ENCODE peak calls at places on chromosomes 6 and 20, in nine cellular contexts. C is Jurkat, Clone E6-1; O is SJSA1; Z is GM03348; Y is upper lobe of right lung; W is GM13976; K is Kasumi-1; E is DMS53; P is left ventricle myocardium superior. G is an unnamed sample.

GRCh38 chr6:23754197-23754596 is 371.8 kb upstream of the NRSN1 start:
- DNase-seq in O (no peak), W (no peak), P (no peak), E (peak), K (peak), Y (no peak), C (no peak), Z (no peak), G (no peak)

GRCh38 chr6:130365166-130366010 is 429 bp upstream of the TMEM200A start:
- DNase-seq in C (no peak), K (peak), O (peak), Z (peak), Y (peak), E (peak), P (peak), W (peak), G (peak)

GRCh38 chr6:99348220-99348822 is 1.2 kb downstream of the FAXC start:
- DNase-seq in K (no peak), P (no peak), C (no peak), O (no peak), Y (no peak), Z (no peak), W (no peak), E (no peak), G (no peak)

GRCh38 chr6:145091102-145091826 is 644.1 kb downstream of the EPM2A start:
- DNase-seq in K (no peak), E (no peak), C (no peak), O (no peak), Z (no peak), W (no peak), Y (no peak), P (no peak), G (no peak)

GRCh38 chr6:17393335-17394191 is at the start of gene CAP2:
- DNase-seq in W (no peak), Z (peak), P (peak), E (peak), K (peak), C (no peak), O (peak), Y (peak), G (no peak)

GRCh38 chr6:107712523-107713213 is 111.4 kb downstream of the SCML4 start:
- DNase-seq in Y (no peak), O (no peak), C (peak), E (no peak), Z (peak), K (no peak), W (no peak), P (no peak), G (no peak)

GRCh38 chr6:9699890-9700289 is 715.0 kb downstream of the TFAP2A start:
- DNase-seq in Z (no peak), Y (no peak), W (no peak), P (no peak), C (no peak), O (no peak), K (no peak), E (peak), G (no peak)

GRCh38 chr6:71012871-71013456 is 56.1 kb upstream of the B3GAT2 start:
- DNase-seq in K (peak), C (peak), E (peak), W (peak), Y (no peak), O (no peak), P (no peak), Z (peak), G (no peak)

GRCh38 chr6:62474793-62475192 is 188.8 kb upstream of the KHDRBS2 start:
- DNase-seq in K (no peak), W (no peak), Z (no peak), O (no peak), C (no peak), P (no peak), E (no peak), Y (no peak), G (no peak)

GRCh38 chr20:43325926-43326325 is 131.8 kb upstream of the SRSF6 start:
- DNase-seq in O (no peak), E (no peak), C (no peak), K (no peak), Y (no peak), P (no peak), Z (no peak), W (no peak), G (no peak)

GRCh38 chr6:129635396-129636164 is 74.4 kb downstream of the ARHGAP18 start:
- DNase-seq in P (no peak), C (no peak), W (no peak), O (no peak), K (no peak), E (no peak), Z (peak), Y (no peak), G (no peak)

GRCh38 chr6:146598785-146599405 is at the start of gene ADGB:
- DNase-seq in E (peak), K (peak), Z (peak), Y (peak), P (peak), C (no peak), O (peak), W (no peak), G (no peak)

GRCh38 chr6:98957440-98957839 is 9.7 kb upstream of the FBXL4 start:
- DNase-seq in Z (no peak), P (no peak), O (peak), Y (no peak), W (no peak), K (no peak), E (peak), C (no peak), G (no peak)

GRCh38 chr6:157597461-157598312 is 216.7 kb downstream of the ZDHHC14 start:
- DNase-seq in C (peak), K (peak), P (peak), E (peak), O (peak), W (peak), Z (peak), Y (no peak), G (peak)

G was measured in activated effector memory CD4-positive, alpha-beta T cell treated with Interleukin-2 at 50 U/mL for 16 hours.